ENCODE peak calls at places on chromosome 15, in seven cellular contexts. One of them, this sample, is unnamed.

GRCh38 chr15:43769584-43770228 is 7.1 kb downstream of the ELL3 start:
- DNase-seq in endodermal cell: peak; percentile 89
- DNase-seq in H54: no peak
- DNase-seq in endothelial cell: peak; percentile 72
- DNase-seq in GM12891: no peak
- DNase-seq in small intestine: peak; percentile 45
- DNase-seq in uterus: no peak
- DNase-seq in this sample: peak; percentile 38

GRCh38 chr15:94363382-94363781 is 132.0 kb downstream of the MCTP2 start:
- DNase-seq in H54: no peak
- DNase-seq in small intestine: no peak
- DNase-seq in uterus: no peak
- DNase-seq in GM12891: no peak
- DNase-seq in endothelial cell: no peak
- DNase-seq in endodermal cell: no peak
- DNase-seq in this sample: no peak

GRCh38 chr15:65902373-65902772 is 33.1 kb downstream of the RAB11A start:
- DNase-seq in uterus: peak; percentile 24
- DNase-seq in H54: peak; percentile 12
- DNase-seq in endothelial cell: no peak
- DNase-seq in small intestine: peak; percentile 96
- DNase-seq in GM12891: no peak
- DNase-seq in endodermal cell: no peak
- DNase-seq in this sample: no peak

GRCh38 chr15:68550498-68551295 is 28.1 kb upstream of the CORO2B start:
- DNase-seq in H54: peak; percentile 30
- DNase-seq in uterus: peak; percentile 85
- DNase-seq in small intestine: peak; percentile 55
- DNase-seq in endodermal cell: peak; percentile 94
- DNase-seq in endothelial cell: peak; percentile 82
- DNase-seq in GM12891: peak; percentile 51
- DNase-seq in this sample: peak; percentile 37

GRCh38 chr15:68558318-68559305 is 20.2 kb upstream of the CORO2B start:
- DNase-seq in small intestine: peak; percentile 18
- DNase-seq in uterus: no peak
- DNase-seq in endodermal cell: peak; percentile 63
- DNase-seq in GM12891: no peak
- DNase-seq in endothelial cell: no peak
- DNase-seq in H54: no peak
- DNase-seq in this sample: no peak

GRCh38 chr15:69538381-69538780 is 85.8 kb downstream of the RPLP1 start:
- DNase-seq in GM12891: no peak
- DNase-seq in endothelial cell: no peak
- DNase-seq in H54: no peak
- DNase-seq in small intestine: no peak
- DNase-seq in endodermal cell: no peak
- DNase-seq in uterus: no peak
- DNase-seq in this sample: no peak

GRCh38 chr15:71469393-71469792 is 341.0 kb upstream of the NR2E3 start:
- DNase-seq in GM12891: no peak
- DNase-seq in small intestine: no peak
- DNase-seq in endothelial cell: no peak
- DNase-seq in uterus: no peak
- DNase-seq in endodermal cell: peak; percentile 58
- DNase-seq in H54: no peak
- DNase-seq in this sample: no peak

GRCh38 chr15:59283717-59284336 is 77.2 kb downstream of the LDHAL6B start:
- DNase-seq in small intestine: peak; percentile 94
- DNase-seq in endodermal cell: no peak
- DNase-seq in uterus: no peak
- DNase-seq in H54: peak; percentile 67
- DNase-seq in endothelial cell: no peak
- DNase-seq in GM12891: no peak
- DNase-seq in this sample: no peak

GRCh38 chr15:78000089-78000926 is 77.2 kb downstream of the TBC1D2B start:
- DNase-seq in endodermal cell: peak; percentile 98
- DNase-seq in endothelial cell: peak; percentile 92
- DNase-seq in H54: peak; percentile 55
- DNase-seq in uterus: peak; percentile 62
- DNase-seq in GM12891: peak; percentile 85
- DNase-seq in small intestine: peak; percentile 92
- DNase-seq in this sample: peak; percentile 77

GRCh38 chr15:99744142-99744541 is 10.9 kb upstream of the LYSMD4 start:
- DNase-seq in small intestine: no peak
- DNase-seq in GM12891: no peak
- DNase-seq in endodermal cell: peak; percentile 66
- DNase-seq in uterus: no peak
- DNase-seq in H54: no peak
- DNase-seq in endothelial cell: no peak
- DNase-seq in this sample: no peak

GRCh38 chr15:40543631-40544294 is 21.1 kb downstream of the CCDC32 start:
- DNase-seq in uterus: no peak
- DNase-seq in GM12891: no peak
- DNase-seq in H54: no peak
- DNase-seq in endodermal cell: no peak
- DNase-seq in endothelial cell: no peak
- DNase-seq in small intestine: no peak
- DNase-seq in this sample: no peak

GRCh38 chr15:77160562-77161481 is 89.9 kb upstream of the TSPAN3 start:
- DNase-seq in H54: no peak
- DNase-seq in small intestine: peak; percentile 96
- DNase-seq in endodermal cell: no peak
- DNase-seq in endothelial cell: no peak
- DNase-seq in uterus: no peak
- DNase-seq in GM12891: no peak
- DNase-seq in this sample: no peak

GRCh38 chr15:50944692-50945091 is 36.2 kb downstream of the AP4E1 start:
- DNase-seq in uterus: no peak
- DNase-seq in H54: no peak
- DNase-seq in GM12891: no peak
- DNase-seq in endothelial cell: no peak
- DNase-seq in small intestine: no peak
- DNase-seq in endodermal cell: no peak
- DNase-seq in this sample: no peak